ENCODE peak calls at places on chromosomes 12 and 14, in eight cellular contexts. One of them, this sample, is unnamed.

GRCh38 chr14:79972230-79972629 is 239.1 kb downstream of the DIO2 start:
- DNase-seq in endodermal cell: no peak
- DNase-seq in AG04450: no peak
- DNase-seq in psoas muscle: no peak
- DNase-seq in esophagus squamous epithelium: no peak
- DNase-seq in fibroblast of lung: peak
- DNase-seq in cardiac fibroblast: no peak
- DNase-seq in left ventricle myocardium inferior: no peak
- DNase-seq in this sample: no peak

GRCh38 chr12:81005635-81006034 is 67.9 kb upstream of the LIN7A start:
- DNase-seq in left ventricle myocardium inferior: no peak
- DNase-seq in AG04450: no peak
- DNase-seq in endodermal cell: no peak
- DNase-seq in fibroblast of lung: no peak
- DNase-seq in esophagus squamous epithelium: no peak
- DNase-seq in psoas muscle: no peak
- DNase-seq in cardiac fibroblast: no peak
- DNase-seq in this sample: no peak

GRCh38 chr14:101290681-101291080 is 270.6 kb upstream of the DIO3 start:
- DNase-seq in cardiac fibroblast: no peak
- DNase-seq in AG04450: no peak
- DNase-seq in fibroblast of lung: no peak
- DNase-seq in psoas muscle: no peak
- DNase-seq in left ventricle myocardium inferior: no peak
- DNase-seq in esophagus squamous epithelium: no peak
- DNase-seq in endodermal cell: no peak
- DNase-seq in this sample: no peak

GRCh38 chr14:75274899-75275569 is 3.6 kb upstream of the FOS start:
- DNase-seq in psoas muscle: no peak
- DNase-seq in left ventricle myocardium inferior: peak
- DNase-seq in fibroblast of lung: peak
- DNase-seq in esophagus squamous epithelium: no peak
- DNase-seq in AG04450: no peak
- DNase-seq in cardiac fibroblast: peak
- DNase-seq in endodermal cell: peak
- DNase-seq in this sample: no peak

GRCh38 chr14:53190938-53191337 is 37.8 kb upstream of the DDHD1 start:
- DNase-seq in cardiac fibroblast: peak
- DNase-seq in AG04450: no peak
- DNase-seq in psoas muscle: no peak
- DNase-seq in fibroblast of lung: peak
- DNase-seq in esophagus squamous epithelium: no peak
- DNase-seq in endodermal cell: no peak
- DNase-seq in left ventricle myocardium inferior: no peak
- DNase-seq in this sample: no peak

GRCh38 chr12:93918262-93918661 is 230.1 kb upstream of the PLXNC1 start:
- DNase-seq in psoas muscle: no peak
- DNase-seq in left ventricle myocardium inferior: no peak
- DNase-seq in endodermal cell: no peak
- DNase-seq in cardiac fibroblast: peak
- DNase-seq in fibroblast of lung: peak
- DNase-seq in AG04450: no peak
- DNase-seq in esophagus squamous epithelium: no peak
- DNase-seq in this sample: no peak

GRCh38 chr12:10304161-10304574 is 3.5 kb upstream of the KLRD1 start:
- DNase-seq in endodermal cell: no peak
- DNase-seq in fibroblast of lung: peak
- DNase-seq in esophagus squamous epithelium: no peak
- DNase-seq in cardiac fibroblast: peak
- DNase-seq in psoas muscle: no peak
- DNase-seq in AG04450: peak
- DNase-seq in left ventricle myocardium inferior: no peak
- DNase-seq in this sample: no peak

GRCh38 chr12:122726056-122726558 is 4.5 kb downstream of the HCAR1 start:
- DNase-seq in cardiac fibroblast: no peak
- DNase-seq in AG04450: no peak
- DNase-seq in fibroblast of lung: peak
- DNase-seq in left ventricle myocardium inferior: no peak
- DNase-seq in psoas muscle: no peak
- DNase-seq in endodermal cell: peak
- DNase-seq in esophagus squamous epithelium: no peak
- DNase-seq in this sample: peak

GRCh38 chr12:89789862-89790261 is 81.2 kb upstream of the ATP2B1 start:
- DNase-seq in AG04450: no peak
- DNase-seq in fibroblast of lung: no peak
- DNase-seq in left ventricle myocardium inferior: no peak
- DNase-seq in psoas muscle: no peak
- DNase-seq in esophagus squamous epithelium: no peak
- DNase-seq in endodermal cell: no peak
- DNase-seq in cardiac fibroblast: peak
- DNase-seq in this sample: no peak

GRCh38 chr12:119202121-119202527 is 23.4 kb downstream of the HSPB8 start:
- DNase-seq in esophagus squamous epithelium: no peak
- DNase-seq in cardiac fibroblast: no peak
- DNase-seq in left ventricle myocardium inferior: no peak
- DNase-seq in AG04450: no peak
- DNase-seq in psoas muscle: no peak
- DNase-seq in fibroblast of lung: no peak
- DNase-seq in endodermal cell: no peak
- DNase-seq in this sample: no peak

GRCh38 chr14:31440280-31440679 is 17.0 kb downstream of the DTD2 start:
- DNase-seq in psoas muscle: no peak
- DNase-seq in esophagus squamous epithelium: no peak
- DNase-seq in fibroblast of lung: peak
- DNase-seq in AG04450: no peak
- DNase-seq in cardiac fibroblast: no peak
- DNase-seq in left ventricle myocardium inferior: no peak
- DNase-seq in endodermal cell: no peak
- DNase-seq in this sample: no peak

GRCh38 chr12:106378788-106379187 is 21.2 kb downstream of the POLR3B start:
- DNase-seq in endodermal cell: no peak
- DNase-seq in left ventricle myocardium inferior: no peak
- DNase-seq in fibroblast of lung: no peak
- DNase-seq in AG04450: no peak
- DNase-seq in psoas muscle: no peak
- DNase-seq in esophagus squamous epithelium: no peak
- DNase-seq in cardiac fibroblast: no peak
- DNase-seq in this sample: no peak

GRCh38 chr14:85391455-85391854 is 138.5 kb upstream of the FLRT2 start:
- DNase-seq in esophagus squamous epithelium: no peak
- DNase-seq in cardiac fibroblast: no peak
- DNase-seq in left ventricle myocardium inferior: no peak
- DNase-seq in AG04450: no peak
- DNase-seq in endodermal cell: no peak
- DNase-seq in fibroblast of lung: no peak
- DNase-seq in psoas muscle: no peak
- DNase-seq in this sample: no peak

GRCh38 chr12:109137055-109137454 is 20.7 kb downstream of the ACACB start:
- DNase-seq in left ventricle myocardium inferior: no peak
- DNase-seq in AG04450: no peak
- DNase-seq in psoas muscle: no peak
- DNase-seq in cardiac fibroblast: peak
- DNase-seq in endodermal cell: no peak
- DNase-seq in esophagus squamous epithelium: no peak
- DNase-seq in fibroblast of lung: no peak
- DNase-seq in this sample: no peak

GRCh38 chr14:99758121-99758871 is 34.9 kb upstream of the EML1 start:
- DNase-seq in psoas muscle: no peak
- DNase-seq in esophagus squamous epithelium: no peak
- DNase-seq in left ventricle myocardium inferior: no peak
- DNase-seq in cardiac fibroblast: peak
- DNase-seq in endodermal cell: peak
- DNase-seq in fibroblast of lung: peak
- DNase-seq in AG04450: peak
- DNase-seq in this sample: no peak

GRCh38 chr14:65290830-65291229 is 121.7 kb upstream of the FUT8 start:
- DNase-seq in fibroblast of lung: peak
- DNase-seq in cardiac fibroblast: peak
- DNase-seq in esophagus squamous epithelium: no peak
- DNase-seq in AG04450: no peak
- DNase-seq in endodermal cell: no peak
- DNase-seq in psoas muscle: no peak
- DNase-seq in left ventricle myocardium inferior: no peak
- DNase-seq in this sample: peak

GRCh38 chr14:87615822-87616679 is 376.9 kb downstream of the GALC start:
- DNase-seq in psoas muscle: peak
- DNase-seq in left ventricle myocardium inferior: peak
- DNase-seq in AG04450: peak
- DNase-seq in esophagus squamous epithelium: no peak
- DNase-seq in fibroblast of lung: peak
- DNase-seq in cardiac fibroblast: peak
- DNase-seq in endodermal cell: peak
- DNase-seq in this sample: peak

GRCh38 chr14:77139540-77140342 is 1.9 kb downstream of the ZDHHC22 start:
- DNase-seq in endodermal cell: peak
- DNase-seq in AG04450: no peak
- DNase-seq in cardiac fibroblast: no peak
- DNase-seq in left ventricle myocardium inferior: no peak
- DNase-seq in esophagus squamous epithelium: no peak
- DNase-seq in fibroblast of lung: no peak
- DNase-seq in psoas muscle: peak
- DNase-seq in this sample: peak

GRCh38 chr14:60721331-60722162 is 2.6 kb downstream of the SIX4 start:
- DNase-seq in cardiac fibroblast: peak
- DNase-seq in psoas muscle: peak
- DNase-seq in esophagus squamous epithelium: no peak
- DNase-seq in AG04450: no peak
- DNase-seq in fibroblast of lung: peak
- DNase-seq in endodermal cell: peak
- DNase-seq in left ventricle myocardium inferior: no peak
- DNase-seq in this sample: peak

GRCh38 chr12:52949413-52950331 is 754 bp downstream of the KRT18 start:
- DNase-seq in psoas muscle: no peak
- DNase-seq in esophagus squamous epithelium: no peak
- DNase-seq in cardiac fibroblast: peak
- DNase-seq in AG04450: peak
- DNase-seq in left ventricle myocardium inferior: no peak
- DNase-seq in fibroblast of lung: peak
- DNase-seq in endodermal cell: peak
- DNase-seq in this sample: peak

GRCh38 chr12:102961488-102961801 is 4.0 kb downstream of the ASCL1 start:
- DNase-seq in AG04450: no peak
- DNase-seq in endodermal cell: no peak
- DNase-seq in esophagus squamous epithelium: no peak
- DNase-seq in fibroblast of lung: no peak
- DNase-seq in left ventricle myocardium inferior: no peak
- DNase-seq in cardiac fibroblast: no peak
- DNase-seq in psoas muscle: no peak
- DNase-seq in this sample: no peak

DNA sequence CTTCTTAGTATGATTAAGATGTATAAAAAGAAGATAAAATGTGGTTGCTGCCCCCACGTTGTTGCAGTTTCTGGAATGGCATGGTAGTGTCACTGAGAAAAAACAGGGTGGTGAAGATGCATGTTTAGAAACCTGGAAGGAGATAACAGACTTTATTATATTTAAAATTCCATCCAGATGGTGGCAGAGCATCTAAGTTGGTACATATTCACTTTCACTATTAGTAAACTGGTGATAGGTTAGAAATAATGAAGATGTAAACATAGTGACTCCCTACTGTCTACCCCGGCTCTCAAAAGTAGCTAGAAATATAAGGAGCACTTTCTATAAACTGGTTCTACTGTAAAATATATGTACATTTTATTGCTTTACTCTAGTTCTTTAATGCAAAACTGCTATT is 279.4 kb downstream of the NPAS3 start:
- DNase-seq in AG04450: no peak
- DNase-seq in left ventricle myocardium inferior: no peak
- DNase-seq in psoas muscle: no peak
- DNase-seq in cardiac fibroblast: no peak
- DNase-seq in endodermal cell: no peak
- DNase-seq in esophagus squamous epithelium: no peak
- DNase-seq in fibroblast of lung: no peak
- DNase-seq in this sample: no peak
- TF ChIP-seq CTCF in AG04450: no peak
- TF ChIP-seq CTCF in left ventricle myocardium inferior: peak
- TF ChIP-seq CTCF in psoas muscle: no peak
- TF ChIP-seq CTCF in cardiac fibroblast: no peak
- TF ChIP-seq CTCF in endodermal cell: no peak
- TF ChIP-seq CTCF in esophagus squamous epithelium: no peak
- TF ChIP-seq CTCF in fibroblast of lung: no peak
- TF ChIP-seq CTCF in this sample: no peak

GRCh38 chr14:21997300-21997699 is 323.7 kb upstream of the OR4E1 start:
- DNase-seq in AG04450: no peak
- DNase-seq in left ventricle myocardium inferior: no peak
- DNase-seq in psoas muscle: no peak
- DNase-seq in endodermal cell: peak
- DNase-seq in esophagus squamous epithelium: no peak
- DNase-seq in fibroblast of lung: no peak
- DNase-seq in cardiac fibroblast: no peak
- DNase-seq in this sample: peak
- TF ChIP-seq CTCF in AG04450: peak
- TF ChIP-seq CTCF in left ventricle myocardium inferior: peak
- TF ChIP-seq CTCF in psoas muscle: no peak
- TF ChIP-seq CTCF in endodermal cell: peak
- TF ChIP-seq CTCF in esophagus squamous epithelium: no peak
- TF ChIP-seq CTCF in fibroblast of lung: no peak
- TF ChIP-seq CTCF in cardiac fibroblast: no peak
- TF ChIP-seq CTCF in this sample: no peak

DNA sequence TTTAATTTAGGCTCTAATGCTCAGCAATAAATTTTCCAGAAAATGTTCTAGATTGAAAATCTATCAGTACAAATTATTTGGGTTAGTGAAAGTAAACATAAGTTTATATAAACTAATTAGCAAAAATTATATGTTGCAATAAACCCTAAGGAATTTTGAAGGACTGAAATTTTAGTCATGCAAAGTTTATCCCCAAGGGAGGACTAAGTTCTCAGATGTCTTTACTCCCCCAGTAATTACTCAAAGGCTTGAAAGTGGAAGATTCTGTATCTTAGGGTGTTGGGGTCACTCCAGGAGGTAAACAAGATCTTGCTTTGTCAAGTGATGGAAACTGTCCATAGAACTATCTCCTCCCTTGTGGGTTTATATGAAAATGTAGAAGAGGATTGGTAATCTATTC is 183.7 kb downstream of the AKAP6 start:
- DNase-seq in fibroblast of lung: no peak
- DNase-seq in AG04450: no peak
- DNase-seq in left ventricle myocardium inferior: no peak
- DNase-seq in esophagus squamous epithelium: no peak
- DNase-seq in psoas muscle: no peak
- DNase-seq in endodermal cell: no peak
- DNase-seq in cardiac fibroblast: peak
- DNase-seq in this sample: no peak
- TF ChIP-seq CTCF in fibroblast of lung: no peak
- TF ChIP-seq CTCF in AG04450: no peak
- TF ChIP-seq CTCF in left ventricle myocardium inferior: no peak
- TF ChIP-seq CTCF in esophagus squamous epithelium: no peak
- TF ChIP-seq CTCF in psoas muscle: no peak
- TF ChIP-seq CTCF in endodermal cell: no peak
- TF ChIP-seq CTCF in cardiac fibroblast: no peak
- TF ChIP-seq CTCF in this sample: no peak

DNA sequence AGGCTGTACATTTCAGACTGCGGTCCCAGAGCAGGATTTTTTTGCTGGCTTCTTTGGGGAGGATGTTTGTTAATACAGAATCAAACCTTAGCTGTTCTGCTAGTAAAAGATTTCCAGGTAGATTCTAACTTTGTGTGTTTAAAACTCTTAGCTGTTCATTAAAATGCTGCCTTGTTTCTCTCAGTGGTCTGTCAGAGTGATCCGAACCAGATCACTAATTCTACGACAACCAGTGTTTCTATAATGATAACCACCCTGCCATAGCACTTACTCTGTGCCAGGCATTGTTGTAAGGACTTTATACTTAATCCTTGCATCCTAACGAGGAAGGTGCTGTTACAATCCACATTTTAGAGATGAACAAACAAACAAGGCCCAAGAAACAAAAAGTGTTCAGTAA is 217.3 kb downstream of the CHST11 start:
- DNase-seq in psoas muscle: no peak
- DNase-seq in left ventricle myocardium inferior: no peak
- DNase-seq in fibroblast of lung: no peak
- DNase-seq in cardiac fibroblast: no peak
- DNase-seq in esophagus squamous epithelium: no peak
- DNase-seq in AG04450: no peak
- DNase-seq in endodermal cell: no peak
- DNase-seq in this sample: no peak
- TF ChIP-seq CTCF in psoas muscle: no peak
- TF ChIP-seq CTCF in left ventricle myocardium inferior: no peak
- TF ChIP-seq CTCF in fibroblast of lung: no peak
- TF ChIP-seq CTCF in cardiac fibroblast: no peak
- TF ChIP-seq CTCF in esophagus squamous epithelium: no peak
- TF ChIP-seq CTCF in AG04450: no peak
- TF ChIP-seq CTCF in endodermal cell: no peak
- TF ChIP-seq CTCF in this sample: no peak